ENCODE peak calls at places on chromosomes 3 and 15, in seven cellular contexts. H is HS-27A, J is activated gamma-delta T cell, M is HuH-7, Q is left ventricle myocardium inferior, C is bronchial epithelial cell, A is lower leg skin. U is an unnamed sample.

GRCh38 chr3:103227651-103228050 is 792.8 kb downstream of the ZPLD1 start:
- DNase-seq in H (no peak), M (no peak), A (no peak), Q (no peak), J (no peak), C (no peak), U (no peak)

GRCh38 chr3:190122198-190122771 is 1.6 kb upstream of the P3H2 start:
- DNase-seq in J (no peak), H (no peak), A (no peak), Q (no peak), M (no peak), C (no peak), U (no peak)

GRCh38 chr3:65974505-65974904 is 64.2 kb downstream of the MAGI1 start:
- DNase-seq in H (no peak), M (no peak), A (no peak), C (no peak), Q (no peak), J (no peak), U (no peak)

GRCh38 chr15:51801391-51801835 is 28.0 kb upstream of the TMOD3 start:
- DNase-seq in J (no peak), M (peak; percentile 44), C (no peak), H (no peak), Q (peak; percentile 38), A (no peak), U (peak; percentile 27)

GRCh38 chr3:77254967-77255831 is 215.3 kb downstream of the ROBO2 start:
- DNase-seq in H (peak; percentile 14), C (peak; percentile 69), Q (no peak), A (peak; percentile 28), J (no peak), M (peak; percentile 22), U (peak; percentile 81)

GRCh38 chr3:168096210-168096795 is 579 bp upstream of the GOLIM4 start:
- DNase-seq in A (peak; percentile 26), C (peak; percentile 92), Q (peak; percentile 33), M (peak; percentile 48), H (peak; percentile 84), J (no peak), U (peak; percentile 84)

GRCh38 chr3:64691051-64691450 is 3.3 kb upstream of the ADAMTS9 start:
- DNase-seq in A (no peak), C (peak; percentile 21), M (no peak), J (no peak), H (no peak), Q (no peak), U (peak; percentile 44)

GRCh38 chr3:143822374-143822773 is 25.9 kb downstream of the SLC9A9 start:
- DNase-seq in Q (no peak), H (no peak), M (no peak), A (no peak), C (no peak), J (no peak), U (no peak)

GRCh38 chr3:128521715-128522114 is 28.7 kb upstream of the GATA2 start:
- DNase-seq in A (no peak), Q (no peak), C (no peak), J (no peak), H (no peak), M (no peak), U (no peak)

GRCh38 chr3:147189016-147189415 is 217.3 kb downstream of the ZIC4 start:
- DNase-seq in H (no peak), Q (no peak), A (no peak), C (no peak), J (no peak), M (no peak), U (no peak)

U was measured in hepatocyte.